ENCODE peak calls at places on chromosome 21, in seven cellular contexts. L is uterus, W is transverse colon, M is stomach, P is IMR-90, I is ovary, Q is A549. N is an unnamed sample. For H3K9me3, the result is how much of the 10 kb centered on the place peaks cover.

GRCh38 chr21:27164208-27165172 is 197.6 kb upstream of the ADAMTS5 start:
- DNase-seq in L (no peak), W (no peak), M (no peak), P (no peak), I (no peak), Q (no peak), N (no peak)

GRCh38 chr21:45972716-45973474 is 8.7 kb upstream of the COL6A1 start:
- DNase-seq in L (peak), W (peak), M (no peak), P (peak), I (peak), Q (no peak), N (peak)

GRCh38 chr21:14259669-14260458 is 43.9 kb downstream of the RBM11 start:
- DNase-seq in L (no peak), W (no peak), M (no peak), P (peak), I (no peak), Q (peak), N (no peak)

GRCh38 chr21:29650561-29651022 is 289.2 kb downstream of the GRIK1 start:
- DNase-seq in L (no peak), W (no peak), M (no peak), P (no peak), I (no peak), Q (no peak), N (no peak)

GRCh38 chr21:45843426-45843825 is 138.1 kb upstream of the COL6A1 start:
- DNase-seq in L (no peak), W (no peak), M (no peak), P (no peak), I (no peak), Q (no peak), N (no peak)

GRCh38 chr21:46057111-46057709 is 40.7 kb upstream of the COL6A2 start:
- DNase-seq in L (peak), W (no peak), M (no peak), P (no peak), I (peak), Q (no peak), N (no peak)

GRCh38 chr21:15061747-15062146 is 3.1 kb downstream of the NRIP1 start:
- DNase-seq in L (no peak), W (no peak), M (no peak), P (no peak), I (no peak), Q (no peak), N (no peak)

GRCh38 chr21:45042664-45043161 is 31.7 kb upstream of the ADARB1 start:
- DNase-seq in L (no peak), W (no peak), M (no peak), P (no peak), I (no peak), Q (no peak), N (no peak)

GRCh38 chr21:15174923-15175322 is 110.1 kb upstream of the NRIP1 start:
- DNase-seq in L (no peak), W (no peak), M (no peak), P (no peak), I (no peak), Q (no peak), N (no peak)

GRCh38 chr21:15009964-15010363 is 54.8 kb downstream of the NRIP1 start:
- DNase-seq in L (no peak), W (no peak), M (no peak), P (peak), I (no peak), Q (no peak), N (no peak)

GRCh38 chr21:31714741-31715365 is 17.1 kb downstream of the SCAF4 start:
- DNase-seq in L (no peak), W (no peak), M (no peak), P (no peak), I (no peak), Q (no peak), N (no peak)

GRCh38 chr21:25582888-25583287 is 24.4 kb downstream of the MRPL39 start:
- DNase-seq in L (no peak), W (no peak), M (no peak), P (no peak), I (no peak), Q (no peak), N (no peak)

GRCh38 chr21:25584833-25585232 is 22.4 kb downstream of the MRPL39 start:
- DNase-seq in L (no peak), W (no peak), M (no peak), P (no peak), I (no peak), Q (no peak), N (no peak)

GRCh38 chr21:25589905-25590304 is 17.4 kb downstream of the MRPL39 start:
- DNase-seq in L (no peak), W (no peak), M (no peak), P (no peak), I (no peak), Q (no peak), N (no peak)

GRCh38 chr21:25583370-25584133 is 23.7 kb downstream of the MRPL39 start:
- DNase-seq in L (no peak), W (no peak), M (no peak), P (no peak), I (no peak), Q (no peak), N (no peak)

DNA sequence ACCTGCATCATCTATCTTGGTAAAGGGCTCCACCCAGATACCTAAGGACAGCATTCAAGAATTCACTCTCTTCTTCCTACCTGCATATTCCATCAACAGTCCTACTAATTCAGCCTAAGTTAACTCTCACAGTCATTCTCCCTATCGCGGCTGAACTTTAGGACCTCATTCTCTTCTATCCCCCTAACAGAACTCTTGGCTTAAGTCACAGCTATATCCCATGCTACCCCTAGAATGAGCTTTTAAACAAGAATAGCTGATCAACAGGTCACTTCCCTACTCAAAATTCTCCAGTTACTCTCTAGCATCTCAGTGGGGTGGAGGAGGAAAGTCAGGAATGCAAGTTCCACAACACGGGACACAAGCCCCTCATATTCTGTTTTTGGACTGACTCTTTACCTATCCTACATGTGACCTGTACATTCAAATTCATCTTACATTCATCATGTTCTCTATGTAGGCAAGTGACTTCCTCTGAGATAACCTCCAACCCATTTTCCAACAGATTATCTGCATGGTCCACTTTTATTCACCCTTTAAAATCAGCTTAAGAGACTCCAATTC is 21.0 kb downstream of the MRPL39 start:
- DNase-seq in L (no peak), W (no peak), M (no peak), P (no peak), I (no peak), Q (no peak), N (no peak)
- TF ChIP-seq CTCF in L (no peak), W (no peak), M (no peak), P (no peak), I (no peak), Q (no peak), N (no peak)

GRCh38 chr21:38227401-38227800 is 29.4 kb upstream of the KCNJ15 start:
- DNase-seq in L (no peak), W (no peak), M (no peak), P (peak), I (no peak), Q (no peak), N (no peak)
- H3K9me3 ChIP-seq in L (under half), W (under half), M (half or more), P (under half), I (under half), Q (half or more), N (under half)

GRCh38 chr21:39712976-39713375 is 32.0 kb upstream of the IGSF5 start:
- DNase-seq in L (no peak), W (peak), M (no peak), P (no peak), I (no peak), Q (peak), N (no peak)
- TF ChIP-seq POLR2A in L (no peak), W (no peak), M (no peak), P (no peak), I (no peak), Q (no peak), N (no peak)

GRCh38 chr21:25607812-25608737 is 794 bp upstream of the MRPL39 start:
- DNase-seq in L (peak), W (peak), M (peak), P (peak), I (peak), Q (peak), N (peak)

DNA sequence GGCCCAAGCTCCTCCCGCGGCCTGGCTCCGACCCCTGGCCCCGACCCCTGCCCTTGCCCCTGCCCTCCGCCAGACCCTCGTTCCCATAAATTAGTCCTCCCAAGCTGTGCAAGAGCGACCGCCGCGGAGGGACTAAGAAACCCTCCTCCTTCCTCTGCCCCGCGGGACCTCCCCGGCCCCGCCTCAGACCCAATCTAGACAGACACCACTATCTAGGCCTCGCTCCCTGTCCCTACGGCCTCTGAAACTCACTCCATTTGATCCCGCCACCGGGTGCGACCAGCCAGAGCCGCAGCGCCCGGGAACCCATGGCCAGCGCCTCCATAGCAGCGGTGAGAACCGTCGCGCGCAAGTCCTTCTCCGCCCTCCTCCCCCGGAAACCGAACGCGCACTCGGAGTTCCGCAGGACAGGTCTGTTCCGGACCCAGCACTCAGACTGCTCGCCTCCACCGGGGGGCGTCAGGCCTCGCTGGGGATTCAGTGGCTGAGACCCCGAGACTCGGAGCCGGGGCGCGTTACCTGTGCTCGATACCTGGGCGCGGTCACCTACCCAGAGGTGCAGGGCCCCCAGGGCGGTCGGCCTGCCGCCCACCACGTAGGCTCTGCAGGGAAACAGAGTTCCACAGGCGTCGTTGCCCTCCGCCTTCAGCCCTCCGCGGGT is at the start of gene MRPL39:
- DNase-seq in L (peak), W (peak), M (peak), P (peak), I (peak), Q (peak), N (peak)
- TF ChIP-seq CTCF in L (peak), W (peak), M (no peak), P (peak), I (peak), Q (peak), N (peak)

DNA sequence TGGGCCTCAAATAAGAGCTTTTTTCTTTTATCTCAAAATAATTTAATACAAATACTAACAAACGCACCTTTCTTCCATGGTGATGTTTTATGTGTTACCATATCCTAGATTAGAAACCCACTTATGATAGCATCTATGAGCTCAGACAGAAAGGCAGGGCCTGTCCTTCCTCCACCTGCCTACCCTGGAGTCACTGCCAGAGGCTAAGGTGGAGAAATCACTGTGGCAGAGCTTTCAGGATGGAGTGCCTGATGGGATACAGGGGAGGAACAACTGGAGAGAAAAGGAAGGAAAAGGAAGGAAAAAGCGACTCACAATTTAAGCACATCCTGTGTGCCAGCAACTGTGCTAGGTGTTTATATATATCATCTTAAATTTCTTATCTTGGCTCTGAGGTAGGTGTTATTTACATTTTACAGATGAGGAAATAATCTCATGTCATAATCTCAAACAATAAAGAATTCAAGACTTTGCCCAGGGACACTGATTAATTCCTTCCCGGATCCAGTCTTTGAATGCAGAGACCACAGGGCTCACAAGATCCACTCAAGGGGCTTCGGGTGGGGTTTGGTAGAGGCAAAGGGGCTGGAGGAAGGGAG is 45.4 kb downstream of the RCAN1 start:
- DNase-seq in L (no peak), W (no peak), M (no peak), P (no peak), I (no peak), Q (no peak), N (no peak)
- H3K9me3 ChIP-seq in L (under half), W (under half), M (under half), P (under half), I (under half), Q (under half), N (under half)

DNA sequence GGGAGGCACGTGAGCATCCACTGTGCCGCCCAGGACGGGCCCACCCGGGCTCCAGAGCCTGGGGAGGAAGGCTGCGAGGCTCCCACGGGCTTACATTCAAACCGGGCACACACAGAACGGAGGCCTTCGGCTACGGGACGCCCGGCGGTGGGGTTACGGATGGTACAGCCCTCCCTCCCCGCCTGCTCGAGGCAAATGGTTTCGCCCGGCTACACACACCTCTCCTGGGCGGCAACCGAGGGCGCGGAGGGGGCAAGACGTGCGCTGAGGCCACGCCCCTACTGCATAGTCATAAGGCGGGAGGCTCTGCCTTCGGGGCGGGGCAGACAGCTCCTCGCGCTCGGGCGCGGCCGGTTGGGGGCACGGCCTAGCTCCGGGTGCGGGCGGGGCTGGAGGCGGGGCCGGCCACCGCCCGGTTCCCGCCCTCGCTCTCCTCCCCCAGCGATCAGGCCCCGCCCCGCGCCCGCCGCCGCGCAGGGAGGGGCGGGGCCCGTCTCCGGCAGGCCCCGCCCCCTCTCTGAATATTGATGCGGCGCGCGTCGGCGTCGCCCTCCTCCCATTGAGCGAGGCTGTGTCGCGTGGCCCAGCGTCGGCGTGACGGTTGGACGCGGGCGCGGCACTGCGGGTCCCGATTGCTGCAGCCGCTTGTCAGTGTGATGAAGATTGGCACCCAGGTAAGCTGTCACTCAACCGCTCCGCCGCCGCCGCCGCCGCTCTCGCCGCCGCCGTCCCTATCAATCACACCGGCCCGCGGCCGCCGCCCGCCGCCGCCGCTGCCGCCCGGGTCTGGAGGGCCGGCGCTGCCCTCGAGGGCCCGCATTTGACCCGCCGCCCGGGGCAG is at the start of gene PKNOX1:
- DNase-seq in L (peak), W (peak), M (peak), P (peak), I (peak), Q (peak), N (peak)
- TF ChIP-seq POLR2A in L (peak), W (peak), M (no peak), P (no peak), I (peak), Q (peak), N (peak)

GRCh38 chr21:36856643-36857042 is 109.8 kb downstream of the HLCS start:
- DNase-seq in L (no peak), W (no peak), M (no peak), P (no peak), I (no peak), Q (no peak), N (no peak)

GRCh38 chr21:36851121-36851520 is 115.3 kb downstream of the HLCS start:
- DNase-seq in L (no peak), W (no peak), M (no peak), P (no peak), I (no peak), Q (no peak), N (no peak)

GRCh38 chr21:36852293-36852692 is 114.2 kb downstream of the HLCS start:
- DNase-seq in L (no peak), W (no peak), M (no peak), P (no peak), I (no peak), Q (no peak), N (no peak)

GRCh38 chr21:36852864-36853263 is 113.6 kb downstream of the HLCS start:
- DNase-seq in L (no peak), W (no peak), M (no peak), P (no peak), I (no peak), Q (no peak), N (no peak)

GRCh38 chr21:36854391-36854790 is 112.1 kb downstream of the HLCS start:
- DNase-seq in L (no peak), W (peak), M (no peak), P (peak), I (no peak), Q (peak), N (peak)
- TF ChIP-seq CTCF in L (peak), W (peak), M (no peak), P (peak), I (no peak), Q (peak), N (peak)

GRCh38 chr21:43927591-43928229 is 62.7 kb downstream of the AGPAT3 start:
- DNase-seq in L (no peak), W (no peak), M (no peak), P (no peak), I (no peak), Q (no peak), N (no peak)

GRCh38 chr21:43925096-43925481 is 60.1 kb downstream of the AGPAT3 start:
- DNase-seq in L (no peak), W (peak), M (no peak), P (no peak), I (no peak), Q (no peak), N (peak)

GRCh38 chr21:43924421-43925095 is 59.5 kb downstream of the AGPAT3 start:
- DNase-seq in L (no peak), W (no peak), M (no peak), P (no peak), I (no peak), Q (no peak), N (no peak)

GRCh38 chr21:43925609-43926008 is 60.6 kb downstream of the AGPAT3 start:
- DNase-seq in L (no peak), W (no peak), M (no peak), P (no peak), I (no peak), Q (no peak), N (peak)

GRCh38 chr21:43926196-43926595 is 61.2 kb downstream of the AGPAT3 start:
- DNase-seq in L (no peak), W (no peak), M (no peak), P (no peak), I (no peak), Q (no peak), N (no peak)
- H3K9me3 ChIP-seq in L (under half), W (under half), M (under half), P (under half), I (under half), Q (under half), N (under half)

GRCh38 chr21:35968564-35968963 is 91.8 kb downstream of the SETD4 start:
- DNase-seq in L (no peak), W (no peak), M (no peak), P (no peak), I (no peak), Q (no peak), N (no peak)

GRCh38 chr21:35969281-35969680 is 91.0 kb downstream of the SETD4 start:
- DNase-seq in L (no peak), W (no peak), M (no peak), P (no peak), I (no peak), Q (no peak), N (no peak)

GRCh38 chr21:35965699-35966098 is 94.6 kb downstream of the SETD4 start:
- DNase-seq in L (no peak), W (no peak), M (no peak), P (no peak), I (no peak), Q (no peak), N (no peak)

GRCh38 chr21:35962917-35963316 is 97.4 kb downstream of the SETD4 start:
- DNase-seq in L (no peak), W (no peak), M (no peak), P (no peak), I (no peak), Q (no peak), N (no peak)

GRCh38 chr21:35963920-35964451 is 96.3 kb downstream of the SETD4 start:
- DNase-seq in L (no peak), W (no peak), M (no peak), P (peak), I (no peak), Q (no peak), N (no peak)
- TF ChIP-seq POLR2A in L (no peak), W (no peak), M (no peak), P (no peak), I (no peak), Q (no peak), N (no peak)

GRCh38 chr21:33480481-33481103 is 818 bp upstream of the TMEM50B start:
- DNase-seq in L (no peak), W (no peak), M (no peak), P (no peak), I (no peak), Q (no peak), N (no peak)
- TF ChIP-seq CTCF in L (no peak), W (no peak), M (no peak), P (no peak), I (no peak), Q (no peak), N (no peak)

N was measured in heart left ventricle.